ENCODE peak calls at places on chromosome X, in four cellular contexts. U is AG10803, G is neural progenitor cell, T is upper lobe of right lung. D is an unnamed sample.

GRCh38 chrX:105307762-105308161 is 87.3 kb upstream of the TEX13A start:
- DNase-seq in U (no peak), G (no peak), T (no peak), D (peak; percentile 32)

GRCh38 chrX:118420462-118420861 is 74.6 kb downstream of the WDR44 start:
- DNase-seq in G (no peak), U (peak; percentile 5), T (no peak), D (no peak)

GRCh38 chrX:48512371-48512935 is 3.7 kb downstream of the PORCN start:
- DNase-seq in G (no peak), T (no peak), U (no peak), D (no peak)

GRCh38 chrX:15151267-15152196 is 118.4 kb downstream of the ASB9 start:
- DNase-seq in T (no peak), G (no peak), U (no peak), D (no peak)

GRCh38 chrX:30714138-30714537 is 60.9 kb downstream of the GK start:
- DNase-seq in G (no peak), U (no peak), T (no peak), D (no peak)

GRCh38 chrX:112851806-112852205 is 11.2 kb upstream of the AMOT start:
- DNase-seq in G (no peak), T (no peak), U (peak; percentile 58), D (no peak)

GRCh38 chrX:78839711-78840110 is 92.2 kb downstream of the LPAR4 start:
- DNase-seq in U (no peak), T (no peak), G (no peak), D (no peak)

GRCh38 chrX:30181353-30181752 is 34.0 kb upstream of the MAGEB2 start:
- DNase-seq in U (no peak), G (no peak), T (no peak), D (no peak)

GRCh38 chrX:118627084-118627758 is 100.2 kb upstream of the IL13RA1 start:
- DNase-seq in T (no peak), U (no peak), G (no peak), D (no peak)

GRCh38 chrX:123171781-123172180 is 12.3 kb upstream of the GRIA3 start:
- DNase-seq in U (peak; percentile 52), T (no peak), G (no peak), D (peak; percentile 57)

GRCh38 chrX:132330156-132330729 is 111.0 kb upstream of the RAP2C start:
- DNase-seq in T (no peak), G (no peak), U (no peak), D (no peak)

GRCh38 chrX:1466971-1467561 is 14.4 kb upstream of the ASMTL start:
- DNase-seq in U (no peak), T (peak; percentile 38), G (no peak), D (no peak)

GRCh38 chrX:118824173-118824782 is 654 bp downstream of the ZCCHC12 start:
- DNase-seq in G (peak; percentile 39), U (no peak), T (no peak), D (no peak)

GRCh38 chrX:9269134-9269533 is 195.7 kb upstream of the TBL1X start:
- DNase-seq in G (no peak), T (no peak), U (no peak), D (no peak)

GRCh38 chrX:139776614-139777013 is 68.6 kb upstream of the MCF2 start:
- DNase-seq in G (peak; percentile 2), T (no peak), U (no peak), D (no peak)

GRCh38 chrX:19512961-19513360 is 2.3 kb downstream of the MAP3K15 start:
- DNase-seq in G (no peak), U (no peak), T (no peak), D (no peak)

GRCh38 chrX:39766085-39766726 is 331.6 kb downstream of the BCOR start:
- DNase-seq in G (no peak), U (no peak), T (no peak), D (no peak)

GRCh38 chrX:68693481-68694410 is 46.3 kb downstream of the STARD8 start:
- DNase-seq in G (peak; percentile 90), T (peak; percentile 87), U (peak; percentile 66), D (peak; percentile 28)

GRCh38 chrX:147875866-147876596 is 35.7 kb upstream of the FMR1 start:
- DNase-seq in T (no peak), G (no peak), U (no peak), D (no peak)

GRCh38 chrX:118520206-118520857 is 24.7 kb downstream of the DOCK11 start:
- DNase-seq in G (no peak), U (peak; percentile 75), T (no peak), D (peak; percentile 65)

GRCh38 chrX:79259073-79259689 is 108.0 kb downstream of the ITM2A start:
- DNase-seq in U (no peak), T (no peak), G (no peak), D (no peak)

GRCh38 chrX:134971926-134972325 is 18.9 kb upstream of the SMIM10 start:
- DNase-seq in T (no peak), G (no peak), U (peak; percentile 11), D (peak; percentile 19)

GRCh38 chrX:10193587-10193986 is 36.8 kb downstream of the CLCN4 start:
- DNase-seq in U (no peak), G (no peak), T (no peak), D (no peak)

GRCh38 chrX:123962006-123962485 is 540 bp downstream of the STAG2 start:
- DNase-seq in G (no peak), T (no peak), U (no peak), D (no peak)

GRCh38 chrX:106802388-106803275 is at the start of gene TBC1D8B:
- DNase-seq in G (peak; percentile 83), T (peak; percentile 75), U (peak; percentile 89), D (peak; percentile 87)

DNA sequence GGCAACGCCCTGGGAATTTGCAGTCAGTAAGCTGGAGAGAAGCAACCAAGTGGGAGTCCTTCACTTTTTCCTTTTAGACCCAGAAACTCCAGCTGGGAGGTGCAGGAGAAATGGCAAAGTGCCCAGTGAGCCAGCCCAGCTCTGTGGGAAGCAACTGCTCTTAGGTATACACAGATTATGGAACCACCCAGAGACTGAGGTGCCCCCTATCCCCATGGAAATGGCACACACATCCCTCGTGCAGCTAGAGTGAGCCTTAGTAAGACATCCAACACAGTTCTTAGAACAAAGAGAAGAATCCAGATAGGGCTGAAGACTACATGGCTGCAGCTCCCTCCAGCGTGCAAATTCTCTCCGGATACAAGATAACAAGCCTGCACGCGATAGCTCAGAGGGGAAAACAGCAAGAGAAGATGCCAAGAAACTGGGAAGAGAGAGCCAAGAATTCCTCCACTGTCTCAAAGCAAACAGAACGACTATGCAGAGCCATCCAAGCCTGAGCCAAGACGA is 26.6 kb upstream of the IRAK1 start:
- DNase-seq in T (no peak), G (peak; percentile 9), U (peak; percentile 87), D (peak; percentile 73)
- TF ChIP-seq CTCF in T (no peak), G (no peak), U (peak; percentile 38), D (peak; percentile 36)

DNA sequence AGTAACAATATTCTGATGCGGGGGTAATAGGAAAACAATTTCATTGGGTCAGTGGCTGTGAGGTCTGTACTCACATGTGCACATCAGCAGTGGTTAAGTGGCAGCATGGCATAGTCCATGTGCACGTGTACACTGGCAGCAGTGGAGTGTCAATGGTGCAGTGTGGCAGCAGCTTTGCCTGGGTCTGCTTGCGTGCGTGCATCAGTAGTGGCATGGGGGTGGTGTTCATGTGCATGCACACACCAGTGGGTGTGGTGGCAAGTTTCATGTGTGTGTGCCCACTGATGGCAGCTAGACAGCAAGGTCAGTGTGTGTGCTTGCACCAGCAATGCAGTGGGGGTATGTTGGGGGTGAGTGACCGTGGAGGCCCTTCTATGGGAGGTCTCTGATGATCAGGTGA is 581.6 kb upstream of the KLHL4 start:
- DNase-seq in G (no peak), U (no peak), T (no peak), D (no peak)
- TF ChIP-seq CTCF in G (no peak), U (no peak), T (no peak), D (no peak)

DNA sequence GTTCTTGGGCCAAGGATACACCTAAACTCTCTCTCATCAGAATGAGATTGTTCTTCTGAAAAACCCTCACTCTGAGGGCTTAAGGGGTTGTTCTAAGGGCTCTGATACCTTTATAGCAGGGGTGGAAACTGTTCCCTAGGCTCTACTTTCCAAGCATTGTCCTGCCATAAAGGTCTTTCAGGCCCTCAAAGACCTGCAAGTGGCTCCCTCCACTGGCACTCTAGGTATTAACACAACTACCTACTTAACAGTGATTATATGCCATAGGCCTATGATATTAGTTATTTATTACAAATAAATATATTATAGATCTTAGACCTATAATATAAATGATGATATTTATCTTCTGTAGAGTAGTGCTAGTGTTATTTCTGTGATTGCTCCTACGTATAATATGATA is 473.7 kb upstream of the RPS6KA3 start:
- DNase-seq in U (no peak), T (no peak), G (peak; percentile 21), D (no peak)
- TF ChIP-seq CTCF in U (no peak), T (no peak), G (peak; percentile 36), D (no peak)

DNA sequence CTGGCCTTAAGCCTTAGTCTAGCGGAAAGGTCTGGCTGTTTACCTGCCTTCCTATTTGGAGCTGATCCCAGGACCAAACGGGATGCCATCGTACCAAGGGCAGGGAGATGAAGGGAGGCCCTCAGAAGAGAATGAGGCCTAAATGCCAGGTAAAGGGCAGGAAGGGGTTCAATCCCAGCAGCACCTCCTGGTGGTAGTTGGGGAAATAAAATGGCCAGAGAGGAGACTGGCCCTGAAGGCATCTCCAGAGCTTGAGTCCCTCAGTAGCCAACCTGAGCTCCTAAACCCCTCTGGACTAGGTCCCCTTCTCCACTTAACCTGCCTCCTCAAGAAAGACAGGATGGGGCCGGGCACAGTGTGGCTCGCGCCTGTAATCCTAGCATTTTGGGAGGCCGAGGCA is 53.7 kb downstream of the KDM5C start:
- DNase-seq in U (no peak), T (no peak), G (no peak), D (no peak)
- TF ChIP-seq CTCF in U (no peak), T (no peak), G (peak; percentile 6), D (peak; percentile 21)